ENCODE peak calls at places on chromosomes 1 and 21, in five cellular contexts. U, M, K, Z and P are unnamed samples.

GRCh38 chr21:45632897-45633260 is 10.6 kb upstream of the PCBP3 start:
- DNase-seq in U (no peak), M (no peak), K (no peak), Z (no peak), P (no peak)

GRCh38 chr1:74729741-74730478 is 2.9 kb downstream of the CRYZ start:
- DNase-seq in U (no peak), M (no peak), K (no peak), Z (no peak), P (no peak)

GRCh38 chr1:54987830-54988705 is 7.6 kb downstream of the TMEM61 start:
- DNase-seq in U (no peak), M (no peak), K (no peak), Z (no peak), P (no peak)

GRCh38 chr1:159798893-159799292 is 3.3 kb upstream of the FCRL6 start:
- DNase-seq in U (peak; percentile 89), M (peak; percentile 64), K (peak; percentile 35), Z (peak; percentile 55), P (peak; percentile 59)

GRCh38 chr1:9767964-9768668 is 55.6 kb downstream of the CLSTN1 start:
- DNase-seq in U (no peak), M (no peak), K (no peak), Z (no peak), P (no peak)

GRCh38 chr21:39314155-39315027 is 959 bp upstream of the BRWD1 start:
- DNase-seq in U (peak; percentile 75), M (peak; percentile 69), K (peak; percentile 40), Z (peak; percentile 43), P (peak; percentile 71)

GRCh38 chr21:27268290-27268689 is 301.4 kb upstream of the ADAMTS5 start:
- DNase-seq in U (no peak), M (no peak), K (no peak), Z (no peak), P (no peak)

GRCh38 chr1:84842748-84843231 is 50.2 kb downstream of the LPAR3 start:
- DNase-seq in U (no peak), M (no peak), K (no peak), Z (no peak), P (no peak)

GRCh38 chr21:35256468-35256988 is 207.4 kb upstream of the RUNX1 start:
- DNase-seq in U (peak; percentile 96), M (peak; percentile 86), K (peak; percentile 91), Z (peak; percentile 79), P (peak; percentile 68)

GRCh38 chr1:43421396-43421795 is 31.7 kb downstream of the SZT2 start:
- DNase-seq in U (no peak), M (no peak), K (no peak), Z (no peak), P (no peak)

GRCh38 chr1:43421976-43422750 is 31.6 kb downstream of the HYI start:
- DNase-seq in U (no peak), M (no peak), K (no peak), Z (no peak), P (no peak)

GRCh38 chr1:43420874-43421273 is 31.2 kb downstream of the SZT2 start:
- DNase-seq in U (no peak), M (no peak), K (no peak), Z (no peak), P (no peak)

GRCh38 chr1:43418858-43419257 is 29.2 kb downstream of the SZT2 start:
- DNase-seq in U (no peak), M (no peak), K (no peak), Z (no peak), P (no peak)

GRCh38 chr1:43419627-43420425 is 30.1 kb downstream of the SZT2 start:
- DNase-seq in U (no peak), M (no peak), K (no peak), Z (no peak), P (no peak)
- H3K36me3 ChIP-seq in U (no peaks in the 10 kb centered on the region), M (no peaks in the 10 kb centered on the region), K (peaks cover 6% of the 10 kb centered on the region), Z (no peaks in the 10 kb centered on the region), P (peaks cover 77% of the 10 kb centered on the region)

DNA sequence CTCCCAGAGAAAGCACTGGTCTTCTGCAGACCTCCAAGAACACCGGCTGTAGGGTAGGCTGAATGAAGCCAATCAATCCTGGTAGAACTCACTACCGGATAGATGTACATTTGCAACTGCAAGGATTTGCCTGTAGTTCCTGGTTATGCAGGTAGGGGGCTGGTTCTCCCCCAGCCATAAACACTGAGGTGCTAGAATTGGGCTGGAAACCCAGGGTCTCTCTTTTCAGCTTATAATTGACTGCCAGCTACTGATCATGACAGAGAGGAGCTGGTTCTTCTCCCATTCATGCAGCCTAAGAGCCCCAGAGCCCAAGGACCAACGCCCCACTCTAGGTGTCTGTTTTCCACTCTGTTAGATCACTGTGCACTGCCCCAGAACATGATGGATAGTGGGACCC is 21.5 kb upstream of the MTARC2 start:
- DNase-seq in U (no peak), M (no peak), K (no peak), Z (no peak), P (no peak)
- H3K36me3 ChIP-seq in U (no peaks in the 10 kb centered on the region), M (no peaks in the 10 kb centered on the region), K (no peaks in the 10 kb centered on the region), Z (no peaks in the 10 kb centered on the region), P (no peaks in the 10 kb centered on the region)

GRCh38 chr1:21834094-21834493 is 22.0 kb downstream of the LDLRAD2 start:
- DNase-seq in U (no peak), M (no peak), K (no peak), Z (no peak), P (no peak)
- H3K36me3 ChIP-seq in U (no peaks in the 10 kb centered on the region), M (no peaks in the 10 kb centered on the region), K (peaks cover 13% of the 10 kb centered on the region), Z (no peaks in the 10 kb centered on the region), P (peaks cover 100% of the 10 kb centered on the region)

DNA sequence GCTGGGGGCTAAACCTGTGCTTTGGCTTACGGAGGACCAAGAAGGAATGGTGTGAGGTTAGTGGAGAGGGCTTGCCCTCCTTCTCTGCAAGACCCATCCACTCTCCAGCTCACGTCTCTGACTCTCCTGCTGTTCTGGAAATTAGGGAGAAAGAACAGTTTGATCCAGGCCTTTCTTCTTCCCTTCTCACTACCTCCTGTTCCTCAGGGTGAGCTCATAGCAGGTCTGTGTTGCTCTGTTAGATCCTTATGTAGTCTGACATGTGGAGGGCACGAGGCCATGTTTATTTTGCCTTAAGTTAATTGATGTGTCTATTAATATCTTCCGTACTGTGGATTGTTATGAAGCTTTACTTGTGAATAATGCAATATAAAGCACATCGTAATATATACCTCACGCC is 315.0 kb downstream of the GRIK1 start:
- DNase-seq in U (no peak), M (no peak), K (no peak), Z (no peak), P (no peak)
- H3K36me3 ChIP-seq in U (no peaks in the 10 kb centered on the region), M (no peaks in the 10 kb centered on the region), K (no peaks in the 10 kb centered on the region), Z (no peaks in the 10 kb centered on the region), P (no peaks in the 10 kb centered on the region)

DNA sequence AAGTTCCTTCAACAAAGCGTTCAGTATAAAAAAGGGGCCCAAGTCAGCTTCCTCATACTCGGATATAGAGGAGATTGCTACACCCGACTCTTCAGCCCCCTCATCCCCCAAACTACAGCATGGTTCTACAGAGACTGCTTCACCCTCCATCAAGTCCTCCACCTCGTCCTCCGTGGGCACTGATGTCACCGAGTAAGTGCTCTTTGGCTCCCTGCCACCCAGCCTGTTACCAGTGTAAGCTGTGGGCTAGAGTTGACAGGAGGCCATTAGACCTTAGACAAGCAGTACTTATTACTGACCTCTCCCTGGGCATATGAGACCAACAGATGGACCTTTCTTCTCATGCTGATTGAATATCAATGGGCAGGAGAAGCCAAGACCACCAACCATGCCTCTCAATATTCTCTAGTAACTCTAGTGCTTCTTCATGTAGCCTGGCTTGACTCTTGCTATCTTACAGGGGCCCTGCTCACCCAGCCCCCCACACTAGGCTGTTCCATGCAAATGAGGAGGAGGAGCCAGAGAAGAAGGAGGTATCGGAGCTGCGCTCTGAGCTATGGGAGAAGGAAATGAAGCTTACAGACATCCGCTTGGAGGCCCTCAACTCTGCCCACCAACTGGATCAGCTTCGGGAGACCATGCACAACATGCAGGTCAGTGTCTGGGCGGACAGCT is 20.9 kb upstream of the IPO9 start:
- DNase-seq in U (no peak), M (no peak), K (no peak), Z (no peak), P (no peak)
- H3K36me3 ChIP-seq in U (no peaks in the 10 kb centered on the region), M (no peaks in the 10 kb centered on the region), K (no peaks in the 10 kb centered on the region), Z (no peaks in the 10 kb centered on the region), P (peaks cover 100% of the 10 kb centered on the region)

GRCh38 chr1:32094721-32095521 is 12.9 kb upstream of the KPNA6 start:
- DNase-seq in U (no peak), M (no peak), K (no peak), Z (no peak), P (no peak)

GRCh38 chr1:32091591-32091990 is 16.3 kb upstream of the KPNA6 start:
- DNase-seq in U (no peak), M (no peak), K (no peak), Z (no peak), P (no peak)

GRCh38 chr1:32091176-32091575 is 16.7 kb upstream of the KPNA6 start:
- DNase-seq in U (no peak), M (no peak), K (no peak), Z (no peak), P (no peak)
- H3K36me3 ChIP-seq in U (no peaks in the 10 kb centered on the region), M (no peaks in the 10 kb centered on the region), K (no peaks in the 10 kb centered on the region), Z (no peaks in the 10 kb centered on the region), P (peaks cover 47% of the 10 kb centered on the region)